ENCODE peak calls at places on chromosomes 16 and 17, in four cellular contexts. B, M, V and F are unnamed samples.

GRCh38 chr17:79566251-79566955 is 44.4 kb downstream of the RBFOX3 start:
- DNase-seq in B (no peak), M (no peak), V (no peak), F (no peak)

GRCh38 chr16:54591816-54592246 is 305.2 kb upstream of the IRX3 start:
- DNase-seq in B (no peak), M (no peak), V (no peak), F (no peak)

GRCh38 chr17:65455154-65455971 is 106.1 kb downstream of the AXIN2 start:
- DNase-seq in B (no peak), M (no peak), V (no peak), F (no peak)

GRCh38 chr16:1863681-1864460 is 8.1 kb downstream of the MEIOB start:
- DNase-seq in B (no peak), M (no peak), V (no peak), F (peak)

GRCh38 chr17:17672453-17673368 is 8.5 kb upstream of the RAI1 start:
- DNase-seq in B (no peak), M (no peak), V (no peak), F (peak)

GRCh38 chr17:538096-538973 is 176.3 kb downstream of the VPS53 start:
- DNase-seq in B (no peak), M (no peak), V (no peak), F (no peak)

GRCh38 chr16:53518550-53519416 is 15.8 kb upstream of the AKTIP start:
- DNase-seq in B (no peak), M (peak), V (peak), F (no peak)

GRCh38 chr16:52751035-52751434 is 204.1 kb upstream of the TOX3 start:
- DNase-seq in B (no peak), M (no peak), V (no peak), F (no peak)

DNA sequence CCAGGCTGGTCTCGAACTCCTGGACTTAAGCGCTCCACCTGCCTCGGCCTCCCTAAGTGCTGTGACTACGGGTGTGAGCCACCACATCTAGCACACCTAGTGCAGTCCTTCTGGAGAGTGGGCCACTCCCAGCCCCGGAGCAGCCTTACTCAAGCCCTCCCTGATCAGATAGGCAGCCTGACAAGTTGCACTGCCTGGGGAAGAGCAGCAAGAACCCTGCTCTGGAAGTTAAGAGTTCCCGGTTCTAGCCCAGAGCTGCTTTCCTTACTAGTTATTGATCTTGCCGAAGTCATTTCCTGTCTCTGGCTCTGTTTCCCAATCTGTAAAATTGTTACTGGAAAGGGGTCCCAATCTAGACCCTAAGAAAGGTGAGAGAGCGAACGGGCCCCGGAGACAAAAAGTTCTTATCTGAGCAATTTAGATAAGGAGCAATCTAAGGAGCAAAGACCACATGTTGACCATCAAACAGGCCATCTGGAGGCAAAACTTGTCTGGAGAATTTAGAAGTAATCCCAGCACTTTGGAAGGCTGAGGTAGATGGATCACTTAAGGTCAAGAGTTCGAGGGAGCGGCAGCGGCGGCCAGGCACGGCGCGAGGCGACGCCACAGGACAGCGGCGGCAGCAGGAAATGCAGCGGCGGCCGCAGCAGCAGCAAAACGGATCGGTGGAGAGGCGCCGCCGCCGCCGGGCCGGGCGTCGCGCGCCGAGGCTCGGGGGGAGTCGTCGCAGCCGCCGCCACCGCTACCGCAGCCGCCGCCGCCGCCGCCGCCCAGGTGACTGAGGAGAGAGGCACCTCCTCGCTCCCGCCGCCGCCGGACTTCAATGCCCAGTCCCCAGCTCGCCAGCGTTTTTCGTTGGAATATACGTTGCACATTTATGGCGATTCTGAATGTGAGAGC is 4.3 kb upstream of the NAGLU start:
- DNase-seq in B (peak), M (no peak), V (peak), F (no peak)
- TF ChIP-seq CTCF in B (peak), M (peak), V (no peak), F (peak)

GRCh38 chr16:50842589-50842988 is 100.7 kb downstream of the CYLD start:
- DNase-seq in B (no peak), M (peak), V (no peak), F (no peak)

GRCh38 chr16:50847166-50847565 is 105.3 kb downstream of the CYLD start:
- DNase-seq in B (no peak), M (no peak), V (no peak), F (no peak)

GRCh38 chr16:50845296-50845695 is 103.4 kb downstream of the CYLD start:
- DNase-seq in B (no peak), M (no peak), V (no peak), F (no peak)

GRCh38 chr16:50846511-50846910 is 104.6 kb downstream of the CYLD start:
- DNase-seq in B (no peak), M (no peak), V (no peak), F (no peak)

GRCh38 chr16:50844840-50845239 is 103.0 kb downstream of the CYLD start:
- DNase-seq in B (no peak), M (no peak), V (no peak), F (no peak)
- TF ChIP-seq CTCF in B (no peak), M (no peak), V (no peak), F (no peak)

GRCh38 chr16:63530208-63530607 is 1494.0 kb upstream of the CDH8 start:
- DNase-seq in B (no peak), M (no peak), V (no peak), F (no peak)
- TF ChIP-seq CTCF in B (peak), M (peak), V (no peak), F (no peak)

GRCh38 chr17:49703557-49704277 is 4.0 kb downstream of the SLC35B1 start:
- DNase-seq in B (no peak), M (peak), V (no peak), F (peak)
- TF ChIP-seq CTCF in B (peak), M (peak), V (no peak), F (peak)

GRCh38 chr17:7915611-7916382 is at the start of gene RNF227:
- DNase-seq in B (peak), M (peak), V (peak), F (peak)
- TF ChIP-seq CTCF in B (no peak), M (no peak), V (no peak), F (no peak)

DNA sequence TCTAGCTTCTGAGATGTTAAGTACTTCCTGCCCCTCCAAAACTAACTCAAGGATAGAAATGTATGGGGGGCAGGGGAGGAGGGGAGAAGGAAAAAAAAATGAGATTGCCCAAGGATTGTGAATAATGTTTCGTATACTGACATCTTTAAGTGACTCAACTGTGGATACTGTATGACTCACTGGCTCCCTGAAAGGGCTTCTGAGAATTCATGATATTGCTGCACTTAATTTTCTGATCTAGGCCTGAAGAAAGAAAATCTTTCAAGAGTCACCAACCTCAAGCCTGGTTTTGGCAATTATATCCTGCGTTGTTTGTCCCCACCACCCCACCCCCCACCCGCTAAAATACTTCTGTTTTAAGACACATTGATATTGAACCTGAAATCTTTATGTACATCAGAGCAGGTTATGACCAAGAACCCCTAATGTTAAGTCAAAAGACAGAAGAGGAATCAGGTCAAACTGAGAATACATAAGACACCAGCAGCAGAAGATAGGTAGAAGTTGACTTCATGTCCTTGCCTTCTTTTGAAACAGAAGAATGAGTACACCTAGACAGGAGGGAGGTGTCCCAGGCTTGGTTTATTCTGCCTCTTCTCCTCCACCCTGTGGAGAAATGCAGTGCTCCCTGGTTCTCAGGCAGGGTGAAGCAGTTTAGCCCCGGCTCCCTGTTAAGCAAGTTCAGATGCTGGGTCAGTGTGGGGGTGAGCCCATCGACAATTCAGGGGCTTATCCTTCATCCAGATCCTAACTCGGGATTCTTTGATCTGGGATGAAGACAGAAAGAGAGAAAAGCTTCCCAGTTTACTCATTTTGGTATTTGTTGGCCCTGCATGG is 3.3 kb upstream of the FBXL20 start:
- DNase-seq in B (no peak), M (peak), V (no peak), F (no peak)
- TF ChIP-seq CTCF in B (no peak), M (no peak), V (no peak), F (no peak)

GRCh38 chr16:6684076-6684673 is 648.5 kb upstream of the RBFOX1 start:
- DNase-seq in B (no peak), M (no peak), V (no peak), F (no peak)

GRCh38 chr16:6687593-6687992 is 645.1 kb upstream of the RBFOX1 start:
- DNase-seq in B (no peak), M (no peak), V (no peak), F (no peak)

GRCh38 chr16:6682142-6682811 is 650.4 kb upstream of the RBFOX1 start:
- DNase-seq in B (no peak), M (no peak), V (peak), F (no peak)
- TF ChIP-seq CTCF in B (peak), M (peak), V (no peak), F (peak)

GRCh38 chr16:50747206-50747956 is 5.5 kb downstream of the CYLD start:
- DNase-seq in B (no peak), M (no peak), V (no peak), F (peak)
- TF ChIP-seq CTCF in B (peak), M (peak), V (no peak), F (peak)

GRCh38 chr17:28717578-28718316 is at the start of gene RAB34:
- DNase-seq in B (peak), M (peak), V (peak), F (peak)
- TF ChIP-seq CTCF in B (peak), M (no peak), V (no peak), F (no peak)